ENCODE peak calls at places on chromosomes 3 and 15, in six cellular contexts. M, P, T, Z, K and V are unnamed samples. For H3K27me3, the result is how much of the 10 kb centered on the place peaks cover.

GRCh38 chr3:187352581-187353575 is 15.3 kb upstream of the RTP4 start:
- DNase-seq in M (no peak), P (no peak), T (peak), Z (peak), K (peak), V (no peak)

GRCh38 chr15:22838292-22839042 is at the start of gene NIPA2:
- DNase-seq in M (peak), P (peak), T (peak), Z (peak), K (peak), V (peak)

GRCh38 chr3:187519428-187519890 is 150.7 kb downstream of the SST start:
- DNase-seq in M (no peak), P (no peak), T (no peak), Z (no peak), K (no peak), V (no peak)

GRCh38 chr3:173021547-173022185 is 119.4 kb downstream of the SPATA16 start:
- DNase-seq in M (no peak), P (no peak), T (no peak), Z (no peak), K (no peak), V (no peak)

GRCh38 chr3:14884665-14885064 is 62.7 kb upstream of the NR2C2 start:
- DNase-seq in M (peak), P (no peak), T (no peak), Z (no peak), K (no peak), V (no peak)

GRCh38 chr3:81245505-81245904 is 515.9 kb downstream of the GBE1 start:
- DNase-seq in M (no peak), P (no peak), T (no peak), Z (no peak), K (no peak), V (no peak)

GRCh38 chr3:46674031-46674592 is 19.4 kb downstream of the ALS2CL start:
- DNase-seq in M (no peak), P (no peak), T (no peak), Z (no peak), K (no peak), V (peak)

GRCh38 chr3:176190755-176191154 is 1006.5 kb downstream of the TBL1XR1 start:
- DNase-seq in M (no peak), P (no peak), T (no peak), Z (no peak), K (no peak), V (no peak)

GRCh38 chr3:128698211-128699011 is 27.6 kb upstream of the RAB7A start:
- DNase-seq in M (peak), P (peak), T (no peak), Z (peak), K (no peak), V (peak)

GRCh38 chr15:79115461-79115860 is 24.9 kb upstream of the RASGRF1 start:
- DNase-seq in M (no peak), P (no peak), T (no peak), Z (no peak), K (no peak), V (no peak)

GRCh38 chr15:63052961-63053698 is 10.6 kb downstream of the TPM1 start:
- DNase-seq in M (no peak), P (peak), T (no peak), Z (no peak), K (no peak), V (no peak)

GRCh38 chr3:150410311-150411105 is 2.4 kb downstream of the TSC22D2 start:
- DNase-seq in M (peak), P (peak), T (no peak), Z (peak), K (no peak), V (peak)

GRCh38 chr3:5404718-5405117 is 217.2 kb downstream of the EDEM1 start:
- DNase-seq in M (no peak), P (no peak), T (no peak), Z (no peak), K (no peak), V (no peak)

GRCh38 chr3:14120111-14120920 is 4.4 kb downstream of the CHCHD4 start:
- DNase-seq in M (no peak), P (no peak), T (no peak), Z (no peak), K (no peak), V (no peak)

GRCh38 chr15:34987623-34987981 is 485 bp downstream of the ZNF770 start:
- DNase-seq in M (no peak), P (no peak), T (no peak), Z (no peak), K (no peak), V (peak)

GRCh38 chr3:129627350-129628168 is 21.1 kb upstream of the PLXND1 start:
- DNase-seq in M (peak), P (peak), T (peak), Z (peak), K (peak), V (peak)

GRCh38 chr3:105672996-105673395 is 195.8 kb downstream of the CBLB start:
- DNase-seq in M (no peak), P (no peak), T (no peak), Z (no peak), K (no peak), V (no peak)

GRCh38 chr3:50487181-50487580 is 16.3 kb downstream of the CACNA2D2 start:
- DNase-seq in M (no peak), P (no peak), T (no peak), Z (no peak), K (peak), V (no peak)

GRCh38 chr15:29331669-29332068 is 62.0 kb upstream of the NSMCE3 start:
- DNase-seq in M (no peak), P (no peak), T (peak), Z (no peak), K (no peak), V (no peak)

GRCh38 chr15:88695046-88695445 is 56.2 kb downstream of the ISG20 start:
- DNase-seq in M (no peak), P (no peak), T (no peak), Z (no peak), K (no peak), V (no peak)

GRCh38 chr15:48759921-48760320 is 50.9 kb downstream of the CEP152 start:
- DNase-seq in M (no peak), P (no peak), T (peak), Z (no peak), K (peak), V (no peak)

GRCh38 chr15:90463381-90463780 is 66.3 kb upstream of the CRTC3 start:
- DNase-seq in M (no peak), P (no peak), T (no peak), Z (peak), K (peak), V (no peak)

GRCh38 chr15:83285284-83285978 is 967 bp upstream of the BNC1 start:
- DNase-seq in M (no peak), P (no peak), T (no peak), Z (no peak), K (no peak), V (no peak)

GRCh38 chr15:60396964-60397771 is 618 bp downstream of the ANXA2 start:
- DNase-seq in M (peak), P (peak), T (no peak), Z (peak), K (peak), V (no peak)

GRCh38 chr3:55060921-55061555 is 133.2 kb upstream of the LRTM1 start:
- DNase-seq in M (no peak), P (no peak), T (no peak), Z (no peak), K (no peak), V (no peak)

GRCh38 chr3:3307491-3307890 is 128.0 kb upstream of the CRBN start:
- DNase-seq in M (no peak), P (no peak), T (no peak), Z (no peak), K (no peak), V (no peak)

GRCh38 chr3:36597422-36597821 is 166.9 kb downstream of the DCLK3 start:
- DNase-seq in M (no peak), P (no peak), T (peak), Z (peak), K (peak), V (no peak)

GRCh38 chr15:90009301-90010063 is 8.4 kb downstream of the ZNF710 start:
- DNase-seq in M (no peak), P (no peak), T (no peak), Z (no peak), K (no peak), V (peak)

GRCh38 chr3:54304867-54305266 is 182.5 kb downstream of the CACNA2D3 start:
- DNase-seq in M (no peak), P (no peak), T (no peak), Z (no peak), K (no peak), V (no peak)

GRCh38 chr3:66484106-66484857 is 16.5 kb downstream of the LRIG1 start:
- DNase-seq in M (no peak), P (no peak), T (no peak), Z (no peak), K (no peak), V (no peak)

GRCh38 chr3:121649645-121650044 is 11.1 kb downstream of the HCLS1 start:
- DNase-seq in M (no peak), P (no peak), T (peak), Z (peak), K (peak), V (no peak)

GRCh38 chr3:3665546-3665945 is 133.7 kb upstream of the LRRN1 start:
- DNase-seq in M (no peak), P (no peak), T (peak), Z (no peak), K (peak), V (no peak)

GRCh38 chr3:151491525-151491924 is 30.7 kb upstream of the IGSF10 start:
- DNase-seq in M (no peak), P (no peak), T (no peak), Z (no peak), K (no peak), V (no peak)

GRCh38 chr15:97903560-97904195 is 56.8 kb upstream of the ARRDC4 start:
- DNase-seq in M (no peak), P (no peak), T (no peak), Z (no peak), K (no peak), V (no peak)

GRCh38 chr15:97904196-97904572 is 56.3 kb upstream of the ARRDC4 start:
- DNase-seq in M (peak), P (peak), T (peak), Z (peak), K (peak), V (peak)

GRCh38 chr15:97902140-97902780 is 58.2 kb upstream of the ARRDC4 start:
- DNase-seq in M (no peak), P (no peak), T (peak), Z (peak), K (no peak), V (no peak)

DNA sequence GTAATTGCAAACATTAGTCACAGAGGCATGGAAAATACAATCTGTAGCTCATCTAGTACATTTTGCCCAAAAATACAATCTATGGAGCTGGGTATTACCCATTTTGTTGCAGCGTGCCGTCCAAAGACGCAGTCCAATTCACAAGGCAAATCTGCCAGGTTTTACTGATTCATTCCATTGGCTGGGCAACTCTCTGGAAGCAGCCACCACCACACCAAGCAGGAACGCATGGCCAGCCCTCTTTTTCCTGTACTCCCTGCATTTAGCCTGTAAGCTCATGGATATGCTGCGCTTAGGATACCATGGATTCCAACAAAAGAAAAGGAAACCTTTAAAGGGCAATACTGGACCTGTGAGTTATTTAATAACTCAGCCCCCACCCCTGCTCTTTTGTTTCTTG is 60.5 kb upstream of the ARRDC4 start:
- DNase-seq in M (no peak), P (no peak), T (no peak), Z (no peak), K (no peak), V (no peak)
- H3K27me3 ChIP-seq in M (under half), P (under half), T (under half), Z (under half), K (under half), V (under half)

DNA sequence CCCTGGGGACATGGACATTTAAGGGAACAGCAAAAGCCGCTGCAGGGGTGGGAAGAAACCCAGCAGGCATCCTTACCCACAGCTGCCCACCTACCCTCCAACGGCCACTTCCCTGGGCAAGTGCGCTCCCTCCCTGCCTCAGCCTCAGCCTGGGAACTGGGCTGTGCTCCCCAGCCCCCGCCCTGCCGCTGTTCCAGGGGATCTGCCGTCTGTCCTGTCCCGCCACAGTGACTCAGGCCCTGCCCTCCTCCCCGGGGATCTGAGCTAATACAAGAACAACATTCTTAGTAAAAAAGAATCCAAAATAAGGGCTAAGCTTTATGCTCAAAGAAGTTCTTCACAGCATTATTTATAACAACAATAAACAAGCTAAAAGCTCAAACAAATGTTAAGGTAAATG is 7.4 kb upstream of the IQSEC1 start:
- DNase-seq in M (no peak), P (peak), T (no peak), Z (peak), K (no peak), V (no peak)
- H3K27me3 ChIP-seq in M (under half), P (under half), T (under half), Z (under half), K (under half), V (under half)

DNA sequence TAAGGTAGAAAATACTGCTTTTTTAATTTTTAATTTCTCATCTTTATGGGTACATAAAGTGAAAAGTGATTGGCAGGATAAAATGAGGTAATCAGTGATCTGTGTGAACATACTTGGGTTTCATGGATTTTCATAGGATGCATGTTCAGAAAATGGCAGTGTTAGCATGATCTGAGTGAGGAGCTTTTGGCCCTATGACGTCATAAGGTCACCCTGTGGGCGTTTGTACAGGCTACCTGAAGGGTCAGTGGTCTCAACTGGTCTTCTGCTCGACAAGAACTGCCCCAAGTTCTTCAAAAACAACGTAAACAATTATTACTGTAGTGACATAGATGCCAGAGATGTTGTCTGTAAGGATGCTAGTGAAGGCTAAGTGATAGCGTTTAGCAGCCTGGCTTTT is 124.5 kb upstream of the OSTN start:
- DNase-seq in M (no peak), P (no peak), T (no peak), Z (no peak), K (no peak), V (no peak)
- H3K27me3 ChIP-seq in M (under half), P (under half), T (under half), Z (under half), K (under half), V (under half)

DNA sequence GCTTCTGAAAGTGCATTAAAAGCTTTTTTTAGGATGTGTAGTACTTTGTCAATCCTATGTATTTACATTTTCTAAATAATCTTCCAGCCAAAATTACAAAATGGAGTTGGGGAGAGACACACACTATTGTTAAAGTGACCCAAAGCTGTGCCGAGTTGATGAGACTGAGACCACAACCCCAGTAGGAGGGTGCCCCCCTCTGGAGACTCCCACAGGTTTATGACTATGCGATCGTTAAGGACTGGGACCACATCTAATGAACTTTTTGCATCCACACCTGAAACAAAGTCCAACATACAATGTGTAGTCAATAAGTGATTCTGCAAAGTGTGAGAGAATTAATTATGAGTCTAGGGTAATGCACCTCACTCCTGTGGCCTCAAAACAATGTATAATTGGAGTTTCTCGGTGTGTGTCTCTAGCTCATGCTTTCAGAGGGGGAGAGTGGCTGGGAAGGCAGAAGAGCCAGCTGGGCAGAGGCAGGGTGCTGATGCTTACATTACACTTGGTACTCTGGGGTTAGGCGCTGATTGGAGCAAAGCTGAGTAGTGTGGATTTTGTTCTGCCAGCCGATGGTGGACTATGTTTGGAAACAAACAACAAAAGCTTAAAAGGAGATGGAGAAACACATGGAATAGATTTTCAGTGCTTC is 102.8 kb downstream of the KCNH8 start:
- DNase-seq in M (no peak), P (no peak), T (no peak), Z (no peak), K (no peak), V (no peak)
- H3K27me3 ChIP-seq in M (under half), P (under half), T (under half), Z (under half), K (under half), V (under half)